ENCODE peak calls at places on chromosomes 11 and 22, in nine cellular contexts. One of them, this sample, is unnamed.

GRCh38 chr22:21791635-21792625 is 56.3 kb upstream of the YPEL1 start:
- DNase-seq in dorsolateral prefrontal cortex: no peak
- DNase-seq in fibroblast of the aortic adventitia: peak; percentile 40
- DNase-seq in fibroblast of villous mesenchyme: peak; percentile 15
- DNase-seq in heart right ventricle: no peak
- DNase-seq in AG10803: no peak
- DNase-seq in GM13976: peak; percentile 68
- DNase-seq in BJ: no peak
- DNase-seq in omental fat pad: no peak
- DNase-seq in this sample: peak; percentile 53

GRCh38 chr22:42356547-42356946 is 75.7 kb downstream of the NFAM1 start:
- DNase-seq in dorsolateral prefrontal cortex: no peak
- DNase-seq in fibroblast of the aortic adventitia: no peak
- DNase-seq in fibroblast of villous mesenchyme: no peak
- DNase-seq in heart right ventricle: no peak
- DNase-seq in AG10803: no peak
- DNase-seq in GM13976: no peak
- DNase-seq in BJ: no peak
- DNase-seq in omental fat pad: no peak
- DNase-seq in this sample: no peak

GRCh38 chr22:46791201-46791731 is 28.8 kb downstream of the TBC1D22A start:
- DNase-seq in dorsolateral prefrontal cortex: no peak
- DNase-seq in fibroblast of the aortic adventitia: peak; percentile 59
- DNase-seq in fibroblast of villous mesenchyme: peak; percentile 65
- DNase-seq in heart right ventricle: no peak
- DNase-seq in AG10803: peak; percentile 52
- DNase-seq in GM13976: peak; percentile 57
- DNase-seq in BJ: no peak
- DNase-seq in omental fat pad: no peak
- DNase-seq in this sample: peak; percentile 61

GRCh38 chr11:1375955-1376258 is 13.8 kb upstream of the BRSK2 start:
- DNase-seq in dorsolateral prefrontal cortex: no peak
- DNase-seq in fibroblast of the aortic adventitia: no peak
- DNase-seq in fibroblast of villous mesenchyme: no peak
- DNase-seq in heart right ventricle: no peak
- DNase-seq in AG10803: no peak
- DNase-seq in GM13976: no peak
- DNase-seq in BJ: no peak
- DNase-seq in omental fat pad: no peak
- DNase-seq in this sample: no peak

GRCh38 chr11:118353084-118353710 is 6.2 kb upstream of the UBE4A start:
- DNase-seq in dorsolateral prefrontal cortex: no peak
- DNase-seq in fibroblast of the aortic adventitia: peak; percentile 49
- DNase-seq in fibroblast of villous mesenchyme: peak; percentile 30
- DNase-seq in heart right ventricle: no peak
- DNase-seq in AG10803: peak; percentile 16
- DNase-seq in GM13976: peak; percentile 37
- DNase-seq in BJ: no peak
- DNase-seq in omental fat pad: no peak
- DNase-seq in this sample: no peak

GRCh38 chr11:8794126-8794525 is 111.5 kb downstream of the RPL27A start:
- DNase-seq in dorsolateral prefrontal cortex: no peak
- DNase-seq in fibroblast of the aortic adventitia: no peak
- DNase-seq in fibroblast of villous mesenchyme: no peak
- DNase-seq in heart right ventricle: no peak
- DNase-seq in AG10803: no peak
- DNase-seq in GM13976: no peak
- DNase-seq in BJ: no peak
- DNase-seq in omental fat pad: no peak
- DNase-seq in this sample: no peak

GRCh38 chr11:109808569-109808968 is 284.6 kb upstream of the ZC3H12C start:
- DNase-seq in dorsolateral prefrontal cortex: no peak
- DNase-seq in fibroblast of the aortic adventitia: peak; percentile 57
- DNase-seq in fibroblast of villous mesenchyme: peak; percentile 12
- DNase-seq in heart right ventricle: no peak
- DNase-seq in AG10803: peak; percentile 16
- DNase-seq in GM13976: no peak
- DNase-seq in BJ: no peak
- DNase-seq in omental fat pad: no peak
- DNase-seq in this sample: no peak

GRCh38 chr11:41486436-41486835 is 27.0 kb upstream of the LRRC4C start:
- DNase-seq in dorsolateral prefrontal cortex: no peak
- DNase-seq in fibroblast of the aortic adventitia: peak; percentile 18
- DNase-seq in fibroblast of villous mesenchyme: no peak
- DNase-seq in heart right ventricle: no peak
- DNase-seq in AG10803: peak; percentile 11
- DNase-seq in GM13976: no peak
- DNase-seq in BJ: no peak
- DNase-seq in omental fat pad: no peak
- DNase-seq in this sample: no peak

GRCh38 chr11:119188887-119189286 is 3.6 kb downstream of the NHERF4 start:
- DNase-seq in dorsolateral prefrontal cortex: no peak
- DNase-seq in fibroblast of the aortic adventitia: no peak
- DNase-seq in fibroblast of villous mesenchyme: no peak
- DNase-seq in heart right ventricle: no peak
- DNase-seq in AG10803: no peak
- DNase-seq in GM13976: no peak
- DNase-seq in BJ: no peak
- DNase-seq in omental fat pad: no peak
- DNase-seq in this sample: no peak

GRCh38 chr11:115488945-115489344 is 15.3 kb downstream of the CADM1 start:
- DNase-seq in dorsolateral prefrontal cortex: no peak
- DNase-seq in fibroblast of the aortic adventitia: no peak
- DNase-seq in fibroblast of villous mesenchyme: peak; percentile 85
- DNase-seq in heart right ventricle: no peak
- DNase-seq in AG10803: peak; percentile 6
- DNase-seq in GM13976: no peak
- DNase-seq in BJ: peak; percentile 74
- DNase-seq in omental fat pad: no peak
- DNase-seq in this sample: no peak

GRCh38 chr11:104127828-104128227 is 36.1 kb downstream of the PDGFD start:
- DNase-seq in dorsolateral prefrontal cortex: no peak
- DNase-seq in fibroblast of the aortic adventitia: peak; percentile 85
- DNase-seq in fibroblast of villous mesenchyme: no peak
- DNase-seq in heart right ventricle: no peak
- DNase-seq in AG10803: peak; percentile 63
- DNase-seq in GM13976: no peak
- DNase-seq in BJ: no peak
- DNase-seq in omental fat pad: no peak
- DNase-seq in this sample: no peak

GRCh38 chr22:48858121-48858520 is 969.6 kb downstream of the BRD1 start:
- DNase-seq in dorsolateral prefrontal cortex: peak; percentile 37
- DNase-seq in fibroblast of the aortic adventitia: no peak
- DNase-seq in fibroblast of villous mesenchyme: no peak
- DNase-seq in heart right ventricle: no peak
- DNase-seq in AG10803: no peak
- DNase-seq in GM13976: no peak
- DNase-seq in BJ: no peak
- DNase-seq in omental fat pad: no peak
- DNase-seq in this sample: no peak

GRCh38 chr11:20068691-20069090 is 91.6 kb downstream of the DBX1 start:
- DNase-seq in dorsolateral prefrontal cortex: no peak
- DNase-seq in fibroblast of the aortic adventitia: no peak
- DNase-seq in fibroblast of villous mesenchyme: no peak
- DNase-seq in heart right ventricle: no peak
- DNase-seq in AG10803: no peak
- DNase-seq in GM13976: no peak
- DNase-seq in BJ: no peak
- DNase-seq in omental fat pad: no peak
- DNase-seq in this sample: no peak

GRCh38 chr11:113016905-113017304 is 55.7 kb downstream of the NCAM1 start:
- DNase-seq in dorsolateral prefrontal cortex: no peak
- DNase-seq in fibroblast of the aortic adventitia: no peak
- DNase-seq in fibroblast of villous mesenchyme: peak; percentile 14
- DNase-seq in heart right ventricle: no peak
- DNase-seq in AG10803: no peak
- DNase-seq in GM13976: no peak
- DNase-seq in BJ: no peak
- DNase-seq in omental fat pad: no peak
- DNase-seq in this sample: no peak

GRCh38 chr22:45968003-45968650 is 8.8 kb downstream of the WNT7B start:
- DNase-seq in dorsolateral prefrontal cortex: no peak
- DNase-seq in fibroblast of the aortic adventitia: no peak
- DNase-seq in fibroblast of villous mesenchyme: no peak
- DNase-seq in heart right ventricle: no peak
- DNase-seq in AG10803: no peak
- DNase-seq in GM13976: no peak
- DNase-seq in BJ: no peak
- DNase-seq in omental fat pad: no peak
- DNase-seq in this sample: no peak

GRCh38 chr11:727281-727701 is 20.0 kb upstream of the TALDO1 start:
- DNase-seq in dorsolateral prefrontal cortex: no peak
- DNase-seq in fibroblast of the aortic adventitia: no peak
- DNase-seq in fibroblast of villous mesenchyme: no peak
- DNase-seq in heart right ventricle: no peak
- DNase-seq in AG10803: no peak
- DNase-seq in GM13976: peak; percentile 31
- DNase-seq in BJ: no peak
- DNase-seq in omental fat pad: no peak
- DNase-seq in this sample: peak; percentile 30

GRCh38 chr11:64258356-64258755 is 7.0 kb downstream of the PLCB3 start:
- DNase-seq in dorsolateral prefrontal cortex: no peak
- DNase-seq in fibroblast of the aortic adventitia: no peak
- DNase-seq in fibroblast of villous mesenchyme: no peak
- DNase-seq in heart right ventricle: no peak
- DNase-seq in AG10803: no peak
- DNase-seq in GM13976: no peak
- DNase-seq in BJ: no peak
- DNase-seq in omental fat pad: no peak
- DNase-seq in this sample: no peak

GRCh38 chr22:43182726-43183125 is 4.2 kb downstream of the TTLL12 start:
- DNase-seq in dorsolateral prefrontal cortex: no peak
- DNase-seq in fibroblast of the aortic adventitia: no peak
- DNase-seq in fibroblast of villous mesenchyme: no peak
- DNase-seq in heart right ventricle: no peak
- DNase-seq in AG10803: no peak
- DNase-seq in GM13976: no peak
- DNase-seq in BJ: no peak
- DNase-seq in omental fat pad: no peak
- DNase-seq in this sample: no peak

GRCh38 chr11:107275632-107276031 is 182.0 kb downstream of the CWF19L2 start:
- DNase-seq in dorsolateral prefrontal cortex: no peak
- DNase-seq in fibroblast of the aortic adventitia: peak; percentile 3
- DNase-seq in fibroblast of villous mesenchyme: no peak
- DNase-seq in heart right ventricle: no peak
- DNase-seq in AG10803: no peak
- DNase-seq in GM13976: no peak
- DNase-seq in BJ: no peak
- DNase-seq in omental fat pad: no peak
- DNase-seq in this sample: no peak

DNA sequence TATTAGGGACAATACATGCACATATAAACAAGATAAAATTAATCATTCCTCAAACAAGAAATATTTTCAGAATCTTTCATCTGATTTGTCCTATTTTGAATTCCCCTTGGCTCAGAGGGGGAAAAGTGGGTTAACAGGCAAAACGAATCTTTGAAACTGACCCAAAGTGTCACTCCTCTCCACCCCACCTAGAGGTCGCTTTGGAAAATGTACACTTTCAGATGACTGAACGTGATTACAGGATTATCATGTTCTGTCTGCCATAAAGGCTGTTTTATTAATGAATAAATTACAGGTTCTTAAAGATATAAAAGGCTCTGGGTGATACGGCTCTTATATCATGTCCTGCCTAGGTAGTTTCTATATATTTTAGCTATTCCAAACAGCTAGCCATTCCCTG is 1735.0 kb downstream of the LRRC4C start:
- DNase-seq in dorsolateral prefrontal cortex: no peak
- DNase-seq in fibroblast of the aortic adventitia: no peak
- DNase-seq in fibroblast of villous mesenchyme: no peak
- DNase-seq in heart right ventricle: no peak
- DNase-seq in AG10803: no peak
- DNase-seq in GM13976: no peak
- DNase-seq in BJ: no peak
- DNase-seq in omental fat pad: no peak
- DNase-seq in this sample: no peak
- TF ChIP-seq CTCF in dorsolateral prefrontal cortex: no peak
- TF ChIP-seq CTCF in fibroblast of the aortic adventitia: no peak
- TF ChIP-seq CTCF in fibroblast of villous mesenchyme: no peak
- TF ChIP-seq CTCF in heart right ventricle: no peak
- TF ChIP-seq CTCF in AG10803: no peak
- TF ChIP-seq CTCF in GM13976: no peak
- TF ChIP-seq CTCF in BJ: no peak
- TF ChIP-seq CTCF in omental fat pad: no peak
- TF ChIP-seq CTCF in this sample: no peak

DNA sequence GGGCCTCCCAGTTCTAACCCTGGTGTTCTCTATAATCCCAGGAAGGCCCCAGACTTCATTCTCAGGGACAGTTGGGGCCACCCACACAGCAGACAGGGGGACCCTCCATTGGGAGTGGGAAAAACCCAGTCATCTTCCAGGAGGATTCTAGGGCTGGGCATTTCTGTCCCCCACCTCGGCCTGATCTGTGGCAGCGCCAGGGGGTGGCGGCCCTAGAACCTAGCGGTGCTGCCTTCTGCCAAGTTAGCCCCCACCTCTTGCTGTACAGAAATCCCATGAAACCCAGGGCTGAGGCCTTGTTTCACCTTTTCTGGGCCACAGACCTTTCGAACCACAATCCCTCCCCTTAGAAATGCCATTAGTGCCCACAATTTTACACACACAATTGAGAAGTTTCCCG is 9.6 kb downstream of the CHST1 start:
- DNase-seq in dorsolateral prefrontal cortex: no peak
- DNase-seq in fibroblast of the aortic adventitia: no peak
- DNase-seq in fibroblast of villous mesenchyme: no peak
- DNase-seq in heart right ventricle: no peak
- DNase-seq in AG10803: no peak
- DNase-seq in GM13976: no peak
- DNase-seq in BJ: no peak
- DNase-seq in omental fat pad: no peak
- DNase-seq in this sample: no peak
- TF ChIP-seq CTCF in dorsolateral prefrontal cortex: no peak
- TF ChIP-seq CTCF in fibroblast of the aortic adventitia: no peak
- TF ChIP-seq CTCF in fibroblast of villous mesenchyme: no peak
- TF ChIP-seq CTCF in heart right ventricle: no peak
- TF ChIP-seq CTCF in AG10803: no peak
- TF ChIP-seq CTCF in GM13976: no peak
- TF ChIP-seq CTCF in BJ: no peak
- TF ChIP-seq CTCF in omental fat pad: no peak
- TF ChIP-seq CTCF in this sample: no peak

GRCh38 chr11:69314555-69314954 is 20.6 kb downstream of the MYEOV start:
- DNase-seq in dorsolateral prefrontal cortex: no peak
- DNase-seq in fibroblast of the aortic adventitia: no peak
- DNase-seq in fibroblast of villous mesenchyme: no peak
- DNase-seq in heart right ventricle: no peak
- DNase-seq in AG10803: no peak
- DNase-seq in GM13976: no peak
- DNase-seq in BJ: no peak
- DNase-seq in omental fat pad: no peak
- DNase-seq in this sample: no peak
- TF ChIP-seq CTCF in dorsolateral prefrontal cortex: no peak
- TF ChIP-seq CTCF in fibroblast of the aortic adventitia: no peak
- TF ChIP-seq CTCF in fibroblast of villous mesenchyme: no peak
- TF ChIP-seq CTCF in heart right ventricle: no peak
- TF ChIP-seq CTCF in AG10803: no peak
- TF ChIP-seq CTCF in GM13976: no peak
- TF ChIP-seq CTCF in BJ: no peak
- TF ChIP-seq CTCF in omental fat pad: no peak
- TF ChIP-seq CTCF in this sample: no peak

DNA sequence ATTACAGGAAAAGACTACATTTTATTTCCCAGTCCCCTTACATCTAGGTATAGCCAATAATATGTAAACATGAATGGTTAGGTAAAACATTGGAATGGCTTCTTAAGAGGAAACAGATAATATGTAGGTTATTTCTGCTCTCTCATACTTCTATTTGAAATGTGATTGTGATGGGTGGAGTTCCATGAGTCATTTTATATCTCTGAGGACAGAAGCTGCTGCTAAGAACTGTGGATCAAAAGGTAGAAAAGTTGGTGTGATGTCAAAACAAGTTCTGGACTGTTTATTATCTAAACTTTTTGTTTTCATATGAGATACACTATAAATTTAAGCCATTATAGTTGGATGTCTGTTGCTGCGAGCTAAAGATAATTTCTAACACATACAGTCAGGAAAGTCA is 799.4 kb upstream of the TENM4 start:
- DNase-seq in dorsolateral prefrontal cortex: no peak
- DNase-seq in fibroblast of the aortic adventitia: no peak
- DNase-seq in fibroblast of villous mesenchyme: no peak
- DNase-seq in heart right ventricle: no peak
- DNase-seq in AG10803: no peak
- DNase-seq in GM13976: no peak
- DNase-seq in BJ: no peak
- DNase-seq in omental fat pad: no peak
- DNase-seq in this sample: no peak
- TF ChIP-seq CTCF in dorsolateral prefrontal cortex: no peak
- TF ChIP-seq CTCF in fibroblast of the aortic adventitia: no peak
- TF ChIP-seq CTCF in fibroblast of villous mesenchyme: no peak
- TF ChIP-seq CTCF in heart right ventricle: no peak
- TF ChIP-seq CTCF in AG10803: no peak
- TF ChIP-seq CTCF in GM13976: no peak
- TF ChIP-seq CTCF in BJ: no peak
- TF ChIP-seq CTCF in omental fat pad: no peak
- TF ChIP-seq CTCF in this sample: no peak